ENCODE peak calls at places on chromosomes 7 and 10, in five cellular contexts. W is IMR-90, C is HCT116, I is right lobe of liver, X is sigmoid colon. L is an unnamed sample. For H3K36me3, the result is how much of the 10 kb centered on the place peaks cover.

GRCh38 chr7:111198255-111198654 is 107.3 kb downstream of the LRRN3 start:
- DNase-seq in W (peak), C (peak), I (no peak), X (no peak), L (no peak)

GRCh38 chr10:59623823-59624535 is 85.7 kb downstream of the SLC16A9 start:
- DNase-seq in W (no peak), C (no peak), I (no peak), X (no peak), L (no peak)

GRCh38 chr7:44194069-44194468 is 4.8 kb upstream of the GCK start:
- DNase-seq in W (peak), C (no peak), I (no peak), X (no peak), L (no peak)

GRCh38 chr10:31897506-31897905 is 31.1 kb downstream of the ARHGAP12 start:
- DNase-seq in W (peak), C (no peak), I (no peak), X (no peak), L (no peak)

GRCh38 chr10:31871266-31871887 is 57.3 kb downstream of the ARHGAP12 start:
- DNase-seq in W (peak), C (no peak), I (no peak), X (no peak), L (no peak)

GRCh38 chr10:24873281-24873683 is 79.1 kb downstream of the PRTFDC1 start:
- DNase-seq in W (peak), C (no peak), I (no peak), X (no peak), L (no peak)

GRCh38 chr10:133273534-133274143 is 3.0 kb downstream of the ADAM8 start:
- DNase-seq in W (no peak), C (no peak), I (no peak), X (no peak), L (no peak)

GRCh38 chr10:102121739-102122372 is 1.7 kb upstream of the LDB1 start:
- DNase-seq in W (peak), C (no peak), I (no peak), X (peak), L (no peak)

GRCh38 chr10:19654576-19654975 is 161.7 kb upstream of the PLXDC2 start:
- DNase-seq in W (peak), C (no peak), I (no peak), X (no peak), L (no peak)

GRCh38 chr7:111083423-111083822 is 7.5 kb upstream of the LRRN3 start:
- DNase-seq in W (peak), C (no peak), I (no peak), X (no peak), L (no peak)

GRCh38 chr7:24877790-24878311 is 102.1 kb downstream of the OSBPL3 start:
- DNase-seq in W (peak), C (no peak), I (no peak), X (no peak), L (no peak)

GRCh38 chr10:58579011-58579655 is 66.5 kb downstream of the BICC1 start:
- DNase-seq in W (no peak), C (no peak), I (no peak), X (no peak), L (no peak)

GRCh38 chr7:134836447-134836846 is 57.0 kb downstream of the CALD1 start:
- DNase-seq in W (peak), C (no peak), I (no peak), X (no peak), L (no peak)

GRCh38 chr10:3825244-3825643 is 40.2 kb upstream of the KLF6 start:
- DNase-seq in W (peak), C (no peak), I (no peak), X (no peak), L (no peak)

GRCh38 chr10:90587081-90587491 is 270.8 kb downstream of the HTR7 start:
- DNase-seq in W (peak), C (peak), I (no peak), X (no peak), L (no peak)

GRCh38 chr10:3248526-3249255 is 76.1 kb upstream of the PITRM1 start:
- DNase-seq in W (peak), C (peak), I (no peak), X (no peak), L (no peak)

GRCh38 chr10:88804083-88804812 is 1.7 kb downstream of the LIPM start:
- DNase-seq in W (no peak), C (no peak), I (no peak), X (no peak), L (no peak)

GRCh38 chr7:106010866-106011265 is 47.8 kb downstream of the CDHR3 start:
- DNase-seq in W (peak), C (no peak), I (no peak), X (no peak), L (no peak)

GRCh38 chr7:29173458-29173857 is 21.1 kb upstream of the CHN2 start:
- DNase-seq in W (no peak), C (no peak), I (no peak), X (no peak), L (no peak)

GRCh38 chr7:25876092-25876491 is 275.9 kb upstream of the NFE2L3 start:
- DNase-seq in W (no peak), C (no peak), I (no peak), X (no peak), L (no peak)

GRCh38 chr10:100838986-100839385 is 73.8 kb upstream of the SLF2 start:
- DNase-seq in W (no peak), C (no peak), I (no peak), X (no peak), L (no peak)

GRCh38 chr7:8982338-8982994 is 549.1 kb downstream of the NXPH1 start:
- DNase-seq in W (no peak), C (no peak), I (no peak), X (no peak), L (no peak)

GRCh38 chr10:98438715-98439114 is 8.0 kb downstream of the HPS1 start:
- DNase-seq in W (no peak), C (no peak), I (no peak), X (no peak), L (no peak)

GRCh38 chr7:124667312-124667711 is 98.3 kb downstream of the GPR37 start:
- DNase-seq in W (peak), C (no peak), I (no peak), X (no peak), L (no peak)

GRCh38 chr7:151754142-151754590 is 122.7 kb downstream of the PRKAG2 start:
- DNase-seq in W (peak), C (peak), I (peak), X (peak), L (peak)

GRCh38 chr10:7458554-7458953 is 47.7 kb upstream of the SFMBT2 start:
- DNase-seq in W (peak), C (no peak), I (no peak), X (no peak), L (no peak)

GRCh38 chr10:111767661-111768060 is 415.9 kb downstream of the GPAM start:
- DNase-seq in W (no peak), C (no peak), I (no peak), X (no peak), L (no peak)

GRCh38 chr10:104232613-104233102 is 494 bp upstream of the CFAP43 start:
- DNase-seq in W (no peak), C (no peak), I (peak), X (no peak), L (no peak)

GRCh38 chr7:121303422-121304171 is 25.2 kb upstream of the WNT16 start:
- DNase-seq in W (no peak), C (no peak), I (no peak), X (no peak), L (no peak)

GRCh38 chr7:121107923-121108498 is 119.5 kb downstream of the CPED1 start:
- DNase-seq in W (peak), C (peak), I (no peak), X (no peak), L (no peak)

GRCh38 chr7:99459087-99459486 is 6.9 kb downstream of the ATP5MF start:
- DNase-seq in W (no peak), C (no peak), I (no peak), X (no peak), L (no peak)
- TF ChIP-seq CTCF in W (peak), C (peak), I (no peak), X (no peak), L (peak)

GRCh38 chr7:140672382-140673062 is at the start of gene ADCK2:
- DNase-seq in W (no peak), C (no peak), I (peak), X (peak), L (no peak)

GRCh38 chr7:140673770-140674155 is 1.0 kb downstream of the ADCK2 start:
- DNase-seq in W (no peak), C (no peak), I (no peak), X (peak), L (no peak)

GRCh38 chr7:140671966-140672365 is 779 bp upstream of the ADCK2 start:
- DNase-seq in W (no peak), C (no peak), I (no peak), X (peak), L (no peak)

GRCh38 chr7:140674356-140674800 is 1.6 kb downstream of the ADCK2 start:
- DNase-seq in W (no peak), C (no peak), I (no peak), X (peak), L (no peak)

GRCh38 chr7:140673063-140673769 is 471 bp downstream of the ADCK2 start:
- DNase-seq in W (no peak), C (no peak), I (peak), X (peak), L (no peak)
- TF ChIP-seq POLR2A in W (no peak), C (peak), I (peak), X (no peak), L (no peak)

GRCh38 chr7:35878356-35878755 is 77.5 kb downstream of the SEPTIN7 start:
- DNase-seq in W (peak), C (no peak), I (no peak), X (no peak), L (no peak)

GRCh38 chr7:35874881-35875280 is 74.0 kb downstream of the SEPTIN7 start:
- DNase-seq in W (no peak), C (no peak), I (no peak), X (no peak), L (no peak)

GRCh38 chr7:35869810-35870209 is 69.0 kb downstream of the SEPTIN7 start:
- DNase-seq in W (peak), C (no peak), I (no peak), X (no peak), L (no peak)

DNA sequence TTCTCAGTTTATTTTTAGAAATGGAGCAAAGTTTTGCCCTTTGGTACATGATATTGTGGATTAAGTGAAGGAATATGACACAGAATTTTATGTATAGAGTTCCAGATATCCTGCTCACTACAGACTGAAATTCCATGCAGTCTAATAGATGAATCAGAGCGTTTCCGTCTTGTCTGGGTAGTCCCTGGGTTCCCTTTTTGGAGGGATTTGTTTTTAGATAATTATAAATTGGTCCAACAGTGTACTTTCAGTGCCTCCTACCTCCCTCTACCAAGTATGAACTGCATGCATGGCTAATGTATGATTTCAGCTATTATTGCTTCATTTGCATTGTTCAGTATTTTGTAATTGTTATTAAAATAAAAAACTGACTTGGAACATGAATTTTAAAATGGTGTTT is 74.4 kb downstream of the SEPTIN7 start:
- DNase-seq in W (peak), C (no peak), I (no peak), X (no peak), L (no peak)
- H3K36me3 ChIP-seq in W (under half), C (under half), I (under half), X (under half), L (under half)

DNA sequence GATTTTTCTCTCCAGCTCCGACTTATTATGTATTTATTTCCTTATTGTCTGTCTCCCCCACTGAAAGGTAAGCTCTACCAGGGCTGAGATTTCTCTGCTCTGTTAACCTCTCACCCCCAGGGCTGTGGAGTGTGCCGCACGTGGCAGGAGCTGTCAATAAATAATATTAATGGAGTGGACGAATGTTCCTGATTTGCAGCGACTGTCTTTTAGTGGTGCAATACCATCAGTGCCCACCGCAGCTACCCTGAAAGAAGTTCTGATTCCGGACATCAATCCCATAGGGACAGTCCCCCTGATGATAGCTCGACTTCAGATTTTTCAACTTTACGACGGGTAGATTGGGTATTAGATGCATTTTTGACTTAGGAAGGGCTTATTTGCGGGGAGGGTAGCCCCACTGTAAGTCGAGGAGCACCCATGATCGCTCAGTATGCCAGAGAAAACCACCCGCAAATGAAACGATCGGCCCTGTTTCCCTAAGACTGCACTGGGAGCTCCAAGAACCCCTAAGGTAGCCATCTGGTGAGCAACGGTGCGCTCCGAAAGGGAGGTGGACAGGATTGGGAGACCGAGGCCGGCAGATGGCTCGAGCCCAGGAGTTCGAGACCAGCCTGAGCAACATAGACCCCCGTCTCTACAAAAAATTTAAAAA is 986 bp upstream of the PPP2R2D start:
- DNase-seq in W (no peak), C (no peak), I (no peak), X (peak), L (no peak)
- TF ChIP-seq CTCF in W (no peak), C (peak), I (no peak), X (no peak), L (no peak)

GRCh38 chr7:157138424-157139141 is at the start of gene UBE3C:
- DNase-seq in W (peak), C (peak), I (peak), X (peak), L (peak)
- TF ChIP-seq POLR2A in W (peak), C (peak), I (peak), X (no peak), L (no peak)

GRCh38 chr7:64834989-64835388 is 40.8 kb downstream of the ZNF138 start:
- DNase-seq in W (no peak), C (no peak), I (no peak), X (no peak), L (no peak)
- H3K36me3 ChIP-seq in W (under half), C (under half), I (under half), X (under half), L (under half)

GRCh38 chr7:31664890-31665289 is 22.1 kb upstream of the PPP1R17 start:
- DNase-seq in W (no peak), C (no peak), I (no peak), X (no peak), L (no peak)

DNA sequence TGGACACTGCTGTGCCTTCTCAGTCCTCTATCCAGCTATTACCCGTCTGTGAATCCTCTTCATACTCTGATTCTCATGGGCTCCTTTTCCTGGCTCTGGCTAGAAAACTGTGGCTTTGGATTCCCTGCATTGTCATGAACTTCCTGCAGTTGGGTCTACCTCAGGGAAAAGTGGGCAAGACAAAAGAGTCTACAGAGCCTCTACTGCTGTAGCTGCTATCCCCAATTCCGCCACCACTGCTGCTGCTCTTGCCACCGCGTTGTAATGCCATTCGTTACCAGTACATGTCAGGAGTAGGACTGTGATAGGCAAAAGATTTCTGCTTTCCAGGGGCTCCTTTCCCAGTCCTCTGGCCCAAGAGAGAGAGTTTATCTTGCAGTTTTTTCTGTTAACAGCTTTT is 23.9 kb upstream of the PPP1R17 start:
- DNase-seq in W (no peak), C (no peak), I (no peak), X (no peak), L (no peak)
- TF ChIP-seq CTCF in W (no peak), C (peak), I (no peak), X (no peak), L (no peak)

GRCh38 chr10:71905164-71905563 is 54.1 kb upstream of the PSAP start:
- DNase-seq in W (no peak), C (no peak), I (no peak), X (no peak), L (no peak)

GRCh38 chr10:71912431-71912830 is 51.8 kb upstream of the CHST3 start:
- DNase-seq in W (peak), C (no peak), I (no peak), X (no peak), L (no peak)

GRCh38 chr10:71911296-71911954 is 52.8 kb upstream of the CHST3 start:
- DNase-seq in W (peak), C (no peak), I (no peak), X (no peak), L (no peak)

GRCh38 chr10:71909399-71910083 is 54.7 kb upstream of the CHST3 start:
- DNase-seq in W (no peak), C (no peak), I (no peak), X (no peak), L (no peak)

DNA sequence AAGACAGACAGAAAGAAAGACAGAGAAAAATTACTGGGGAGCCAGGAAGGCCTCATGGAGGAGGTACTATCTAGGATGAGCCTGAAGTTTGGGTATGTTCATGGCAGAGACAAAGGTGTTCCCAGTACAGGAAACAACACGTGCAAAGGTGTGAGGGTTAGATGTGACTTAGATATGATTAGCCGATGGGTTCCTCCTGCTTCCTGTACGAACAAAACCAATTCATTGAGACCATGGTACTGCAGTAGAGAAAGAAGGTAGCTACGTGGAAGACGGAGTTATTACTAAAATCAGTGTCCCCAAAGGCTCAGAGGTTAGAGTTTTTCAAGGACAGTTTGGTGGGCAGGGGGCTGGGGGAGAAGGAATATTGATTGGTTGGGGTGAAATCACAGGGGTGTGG is 55.2 kb upstream of the CHST3 start:
- DNase-seq in W (no peak), C (no peak), I (no peak), X (no peak), L (no peak)
- TF ChIP-seq POLR2A in W (no peak), C (no peak), I (no peak), X (no peak), L (no peak)

GRCh38 chr10:84370268-84370667 is 41.9 kb downstream of the CCSER2 start:
- DNase-seq in W (no peak), C (no peak), I (no peak), X (no peak), L (no peak)

GRCh38 chr10:84375011-84375410 is 46.6 kb downstream of the CCSER2 start:
- DNase-seq in W (peak), C (peak), I (no peak), X (no peak), L (no peak)

GRCh38 chr10:84371944-84372343 is 43.6 kb downstream of the CCSER2 start:
- DNase-seq in W (no peak), C (no peak), I (no peak), X (no peak), L (no peak)

GRCh38 chr10:84373000-84373399 is 44.6 kb downstream of the CCSER2 start:
- DNase-seq in W (no peak), C (no peak), I (no peak), X (no peak), L (no peak)

DNA sequence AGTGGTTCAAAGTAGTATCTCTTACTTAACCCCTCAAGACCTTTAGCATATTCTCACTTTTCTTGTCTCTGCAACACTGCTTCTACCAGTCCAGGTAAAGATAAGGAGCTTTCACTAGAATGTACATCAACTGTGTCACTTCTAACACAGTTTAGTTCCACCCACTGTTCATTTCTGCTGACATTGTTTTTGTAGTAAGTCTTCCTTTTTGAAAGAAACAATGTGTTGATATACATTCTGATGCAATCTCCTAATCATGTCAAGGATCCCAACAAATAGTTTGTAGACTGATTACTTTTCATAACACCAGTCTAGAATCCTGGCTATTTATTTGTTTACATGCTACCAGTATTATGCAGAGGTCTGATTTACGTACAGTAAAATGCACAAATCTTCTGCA is 47.5 kb downstream of the CCSER2 start:
- DNase-seq in W (no peak), C (no peak), I (no peak), X (no peak), L (no peak)
- H3K36me3 ChIP-seq in W (under half), C (under half), I (under half), X (under half), L (under half)